ENCODE peak calls at places on chromosome 22, in nine cellular contexts. One of them, this sample, is unnamed.

GRCh38 chr22:48098243-48098935 is 1335.9 kb downstream of the TBC1D22A start:
- DNase-seq in activated CD4-positive, alpha-beta T cell treated with anti-CD3 and anti-CD28 coated beads, Interleukin-2, amount 50 U/mL, for 24 hours: no peak
- DNase-seq in thyroid gland: no peak
- DNase-seq in tibial nerve: no peak
- DNase-seq in AG08395: no peak
- DNase-seq in H54: no peak
- DNase-seq in BJ: no peak
- DNase-seq in LoVo: no peak
- DNase-seq in cardiac fibroblast: no peak
- DNase-seq in this sample: no peak

GRCh38 chr22:19448739-19449421 is 1.4 kb upstream of the C22orf39 start:
- DNase-seq in activated CD4-positive, alpha-beta T cell treated with anti-CD3 and anti-CD28 coated beads, Interleukin-2, amount 50 U/mL, for 24 hours: peak
- DNase-seq in thyroid gland: no peak
- DNase-seq in tibial nerve: no peak
- DNase-seq in AG08395: no peak
- DNase-seq in H54: no peak
- DNase-seq in BJ: no peak
- DNase-seq in LoVo: no peak
- DNase-seq in cardiac fibroblast: no peak
- DNase-seq in this sample: no peak

GRCh38 chr22:37043214-37043827 is 8.2 kb upstream of the KCTD17 start:
- DNase-seq in activated CD4-positive, alpha-beta T cell treated with anti-CD3 and anti-CD28 coated beads, Interleukin-2, amount 50 U/mL, for 24 hours: no peak
- DNase-seq in thyroid gland: no peak
- DNase-seq in tibial nerve: no peak
- DNase-seq in AG08395: no peak
- DNase-seq in H54: no peak
- DNase-seq in BJ: no peak
- DNase-seq in LoVo: no peak
- DNase-seq in cardiac fibroblast: no peak
- DNase-seq in this sample: no peak

GRCh38 chr22:27911329-27911728 is 7.7 kb downstream of the PITPNB start:
- DNase-seq in activated CD4-positive, alpha-beta T cell treated with anti-CD3 and anti-CD28 coated beads, Interleukin-2, amount 50 U/mL, for 24 hours: no peak
- DNase-seq in thyroid gland: no peak
- DNase-seq in tibial nerve: no peak
- DNase-seq in AG08395: no peak
- DNase-seq in H54: no peak
- DNase-seq in BJ: no peak
- DNase-seq in LoVo: no peak
- DNase-seq in cardiac fibroblast: peak
- DNase-seq in this sample: no peak

GRCh38 chr22:41844036-41844435 is 11.1 kb downstream of the SREBF2 start:
- DNase-seq in activated CD4-positive, alpha-beta T cell treated with anti-CD3 and anti-CD28 coated beads, Interleukin-2, amount 50 U/mL, for 24 hours: no peak
- DNase-seq in thyroid gland: no peak
- DNase-seq in tibial nerve: no peak
- DNase-seq in AG08395: no peak
- DNase-seq in H54: no peak
- DNase-seq in BJ: no peak
- DNase-seq in LoVo: no peak
- DNase-seq in cardiac fibroblast: no peak
- DNase-seq in this sample: no peak

GRCh38 chr22:28989035-28989464 is 72.6 kb downstream of the C22orf31 start:
- DNase-seq in activated CD4-positive, alpha-beta T cell treated with anti-CD3 and anti-CD28 coated beads, Interleukin-2, amount 50 U/mL, for 24 hours: no peak
- DNase-seq in thyroid gland: no peak
- DNase-seq in tibial nerve: no peak
- DNase-seq in AG08395: no peak
- DNase-seq in H54: no peak
- DNase-seq in BJ: no peak
- DNase-seq in LoVo: no peak
- DNase-seq in cardiac fibroblast: no peak
- DNase-seq in this sample: peak

GRCh38 chr22:18091916-18092526 is 14.2 kb downstream of the PEX26 start:
- DNase-seq in activated CD4-positive, alpha-beta T cell treated with anti-CD3 and anti-CD28 coated beads, Interleukin-2, amount 50 U/mL, for 24 hours: no peak
- DNase-seq in thyroid gland: peak
- DNase-seq in tibial nerve: peak
- DNase-seq in AG08395: peak
- DNase-seq in H54: peak
- DNase-seq in BJ: no peak
- DNase-seq in LoVo: peak
- DNase-seq in cardiac fibroblast: peak
- DNase-seq in this sample: peak

GRCh38 chr22:47570851-47571250 is 808.4 kb downstream of the TBC1D22A start:
- DNase-seq in activated CD4-positive, alpha-beta T cell treated with anti-CD3 and anti-CD28 coated beads, Interleukin-2, amount 50 U/mL, for 24 hours: no peak
- DNase-seq in thyroid gland: no peak
- DNase-seq in tibial nerve: no peak
- DNase-seq in AG08395: no peak
- DNase-seq in H54: no peak
- DNase-seq in BJ: no peak
- DNase-seq in LoVo: no peak
- DNase-seq in cardiac fibroblast: no peak
- DNase-seq in this sample: no peak

GRCh38 chr22:37500745-37501144 is 14.6 kb upstream of the MFNG start:
- DNase-seq in activated CD4-positive, alpha-beta T cell treated with anti-CD3 and anti-CD28 coated beads, Interleukin-2, amount 50 U/mL, for 24 hours: no peak
- DNase-seq in thyroid gland: no peak
- DNase-seq in tibial nerve: no peak
- DNase-seq in AG08395: no peak
- DNase-seq in H54: no peak
- DNase-seq in BJ: no peak
- DNase-seq in LoVo: no peak
- DNase-seq in cardiac fibroblast: no peak
- DNase-seq in this sample: no peak

GRCh38 chr22:37999640-38000272 is 15.4 kb upstream of the SOX10 start:
- DNase-seq in activated CD4-positive, alpha-beta T cell treated with anti-CD3 and anti-CD28 coated beads, Interleukin-2, amount 50 U/mL, for 24 hours: no peak
- DNase-seq in thyroid gland: no peak
- DNase-seq in tibial nerve: no peak
- DNase-seq in AG08395: no peak
- DNase-seq in H54: peak
- DNase-seq in BJ: no peak
- DNase-seq in LoVo: peak
- DNase-seq in cardiac fibroblast: peak
- DNase-seq in this sample: no peak

GRCh38 chr22:33519140-33519973 is 400.9 kb downstream of the LARGE1 start:
- DNase-seq in activated CD4-positive, alpha-beta T cell treated with anti-CD3 and anti-CD28 coated beads, Interleukin-2, amount 50 U/mL, for 24 hours: no peak
- DNase-seq in thyroid gland: no peak
- DNase-seq in tibial nerve: peak
- DNase-seq in AG08395: peak
- DNase-seq in H54: peak
- DNase-seq in BJ: no peak
- DNase-seq in LoVo: peak
- DNase-seq in cardiac fibroblast: peak
- DNase-seq in this sample: peak

GRCh38 chr22:45502215-45503070 is at the start of gene FBLN1:
- DNase-seq in activated CD4-positive, alpha-beta T cell treated with anti-CD3 and anti-CD28 coated beads, Interleukin-2, amount 50 U/mL, for 24 hours: no peak
- DNase-seq in thyroid gland: peak
- DNase-seq in tibial nerve: peak
- DNase-seq in AG08395: peak
- DNase-seq in H54: no peak
- DNase-seq in BJ: no peak
- DNase-seq in LoVo: no peak
- DNase-seq in cardiac fibroblast: peak
- DNase-seq in this sample: peak

GRCh38 chr22:17921871-17922821 is 102.2 kb downstream of the MICAL3 start:
- DNase-seq in activated CD4-positive, alpha-beta T cell treated with anti-CD3 and anti-CD28 coated beads, Interleukin-2, amount 50 U/mL, for 24 hours: no peak
- DNase-seq in thyroid gland: peak
- DNase-seq in tibial nerve: no peak
- DNase-seq in AG08395: no peak
- DNase-seq in H54: no peak
- DNase-seq in BJ: no peak
- DNase-seq in LoVo: no peak
- DNase-seq in cardiac fibroblast: no peak
- DNase-seq in this sample: peak

GRCh38 chr22:19522190-19522880 is 1.9 kb downstream of the CLDN5 start:
- DNase-seq in activated CD4-positive, alpha-beta T cell treated with anti-CD3 and anti-CD28 coated beads, Interleukin-2, amount 50 U/mL, for 24 hours: no peak
- DNase-seq in thyroid gland: peak
- DNase-seq in tibial nerve: no peak
- DNase-seq in AG08395: no peak
- DNase-seq in H54: no peak
- DNase-seq in BJ: no peak
- DNase-seq in LoVo: no peak
- DNase-seq in cardiac fibroblast: no peak
- DNase-seq in this sample: no peak

GRCh38 chr22:24482586-24482985 is 12.5 kb upstream of the UPB1 start:
- DNase-seq in activated CD4-positive, alpha-beta T cell treated with anti-CD3 and anti-CD28 coated beads, Interleukin-2, amount 50 U/mL, for 24 hours: no peak
- DNase-seq in thyroid gland: no peak
- DNase-seq in tibial nerve: no peak
- DNase-seq in AG08395: peak
- DNase-seq in H54: no peak
- DNase-seq in BJ: peak
- DNase-seq in LoVo: peak
- DNase-seq in cardiac fibroblast: peak
- DNase-seq in this sample: no peak

GRCh38 chr22:32318361-32318760 is 39.3 kb upstream of the RFPL3 start:
- DNase-seq in activated CD4-positive, alpha-beta T cell treated with anti-CD3 and anti-CD28 coated beads, Interleukin-2, amount 50 U/mL, for 24 hours: no peak
- DNase-seq in thyroid gland: no peak
- DNase-seq in tibial nerve: no peak
- DNase-seq in AG08395: no peak
- DNase-seq in H54: no peak
- DNase-seq in BJ: no peak
- DNase-seq in LoVo: no peak
- DNase-seq in cardiac fibroblast: no peak
- DNase-seq in this sample: no peak

GRCh38 chr22:25692965-25693565 is 48.9 kb upstream of the MYO18B start:
- DNase-seq in activated CD4-positive, alpha-beta T cell treated with anti-CD3 and anti-CD28 coated beads, Interleukin-2, amount 50 U/mL, for 24 hours: no peak
- DNase-seq in thyroid gland: no peak
- DNase-seq in tibial nerve: no peak
- DNase-seq in AG08395: no peak
- DNase-seq in H54: no peak
- DNase-seq in BJ: no peak
- DNase-seq in LoVo: no peak
- DNase-seq in cardiac fibroblast: no peak
- DNase-seq in this sample: no peak

GRCh38 chr22:47333625-47334024 is 571.2 kb downstream of the TBC1D22A start:
- DNase-seq in activated CD4-positive, alpha-beta T cell treated with anti-CD3 and anti-CD28 coated beads, Interleukin-2, amount 50 U/mL, for 24 hours: no peak
- DNase-seq in thyroid gland: no peak
- DNase-seq in tibial nerve: no peak
- DNase-seq in AG08395: peak
- DNase-seq in H54: peak
- DNase-seq in BJ: no peak
- DNase-seq in LoVo: peak
- DNase-seq in cardiac fibroblast: peak
- DNase-seq in this sample: no peak

GRCh38 chr22:41584881-41585280 is 4.8 kb downstream of the PMM1 start:
- DNase-seq in activated CD4-positive, alpha-beta T cell treated with anti-CD3 and anti-CD28 coated beads, Interleukin-2, amount 50 U/mL, for 24 hours: no peak
- DNase-seq in thyroid gland: no peak
- DNase-seq in tibial nerve: no peak
- DNase-seq in AG08395: no peak
- DNase-seq in H54: no peak
- DNase-seq in BJ: no peak
- DNase-seq in LoVo: no peak
- DNase-seq in cardiac fibroblast: no peak
- DNase-seq in this sample: no peak

GRCh38 chr22:36366291-36366708 is 21.5 kb downstream of the MYH9 start:
- DNase-seq in activated CD4-positive, alpha-beta T cell treated with anti-CD3 and anti-CD28 coated beads, Interleukin-2, amount 50 U/mL, for 24 hours: no peak
- DNase-seq in thyroid gland: peak
- DNase-seq in tibial nerve: no peak
- DNase-seq in AG08395: no peak
- DNase-seq in H54: no peak
- DNase-seq in BJ: no peak
- DNase-seq in LoVo: no peak
- DNase-seq in cardiac fibroblast: peak
- DNase-seq in this sample: peak

GRCh38 chr22:19910180-19910744 is 31.3 kb upstream of the COMT start:
- DNase-seq in activated CD4-positive, alpha-beta T cell treated with anti-CD3 and anti-CD28 coated beads, Interleukin-2, amount 50 U/mL, for 24 hours: no peak
- DNase-seq in thyroid gland: no peak
- DNase-seq in tibial nerve: no peak
- DNase-seq in AG08395: no peak
- DNase-seq in H54: no peak
- DNase-seq in BJ: no peak
- DNase-seq in LoVo: no peak
- DNase-seq in cardiac fibroblast: no peak
- DNase-seq in this sample: no peak

GRCh38 chr22:37581534-37581933 is 1.6 kb upstream of the LGALS2 start:
- DNase-seq in activated CD4-positive, alpha-beta T cell treated with anti-CD3 and anti-CD28 coated beads, Interleukin-2, amount 50 U/mL, for 24 hours: no peak
- DNase-seq in thyroid gland: no peak
- DNase-seq in tibial nerve: no peak
- DNase-seq in AG08395: no peak
- DNase-seq in H54: no peak
- DNase-seq in BJ: no peak
- DNase-seq in LoVo: peak
- DNase-seq in cardiac fibroblast: no peak
- DNase-seq in this sample: no peak

GRCh38 chr22:35959121-35959800 is 69.4 kb downstream of the RBFOX2 start:
- DNase-seq in activated CD4-positive, alpha-beta T cell treated with anti-CD3 and anti-CD28 coated beads, Interleukin-2, amount 50 U/mL, for 24 hours: no peak
- DNase-seq in thyroid gland: no peak
- DNase-seq in tibial nerve: no peak
- DNase-seq in AG08395: no peak
- DNase-seq in H54: no peak
- DNase-seq in BJ: no peak
- DNase-seq in LoVo: no peak
- DNase-seq in cardiac fibroblast: no peak
- DNase-seq in this sample: no peak

GRCh38 chr22:25908755-25909154 is 166.8 kb downstream of the MYO18B start:
- DNase-seq in activated CD4-positive, alpha-beta T cell treated with anti-CD3 and anti-CD28 coated beads, Interleukin-2, amount 50 U/mL, for 24 hours: no peak
- DNase-seq in thyroid gland: no peak
- DNase-seq in tibial nerve: no peak
- DNase-seq in AG08395: no peak
- DNase-seq in H54: no peak
- DNase-seq in BJ: no peak
- DNase-seq in LoVo: no peak
- DNase-seq in cardiac fibroblast: no peak
- DNase-seq in this sample: peak

GRCh38 chr22:45918455-45919370 is 58.2 kb downstream of the WNT7B start:
- DNase-seq in activated CD4-positive, alpha-beta T cell treated with anti-CD3 and anti-CD28 coated beads, Interleukin-2, amount 50 U/mL, for 24 hours: no peak
- DNase-seq in thyroid gland: no peak
- DNase-seq in tibial nerve: no peak
- DNase-seq in AG08395: no peak
- DNase-seq in H54: no peak
- DNase-seq in BJ: no peak
- DNase-seq in LoVo: peak
- DNase-seq in cardiac fibroblast: peak
- DNase-seq in this sample: peak

GRCh38 chr22:44076825-44077224 is 52.7 kb downstream of the PARVB start:
- DNase-seq in activated CD4-positive, alpha-beta T cell treated with anti-CD3 and anti-CD28 coated beads, Interleukin-2, amount 50 U/mL, for 24 hours: no peak
- DNase-seq in thyroid gland: no peak
- DNase-seq in tibial nerve: no peak
- DNase-seq in AG08395: no peak
- DNase-seq in H54: no peak
- DNase-seq in BJ: no peak
- DNase-seq in LoVo: no peak
- DNase-seq in cardiac fibroblast: no peak
- DNase-seq in this sample: no peak

GRCh38 chr22:22823126-22823804 is 64.4 kb upstream of the IGLL5 start:
- DNase-seq in activated CD4-positive, alpha-beta T cell treated with anti-CD3 and anti-CD28 coated beads, Interleukin-2, amount 50 U/mL, for 24 hours: no peak
- DNase-seq in thyroid gland: no peak
- DNase-seq in tibial nerve: no peak
- DNase-seq in AG08395: no peak
- DNase-seq in H54: no peak
- DNase-seq in BJ: no peak
- DNase-seq in LoVo: no peak
- DNase-seq in cardiac fibroblast: no peak
- DNase-seq in this sample: no peak

GRCh38 chr22:27870234-27871191 is 48.5 kb downstream of the PITPNB start:
- DNase-seq in activated CD4-positive, alpha-beta T cell treated with anti-CD3 and anti-CD28 coated beads, Interleukin-2, amount 50 U/mL, for 24 hours: no peak
- DNase-seq in thyroid gland: no peak
- DNase-seq in tibial nerve: no peak
- DNase-seq in AG08395: no peak
- DNase-seq in H54: no peak
- DNase-seq in BJ: no peak
- DNase-seq in LoVo: no peak
- DNase-seq in cardiac fibroblast: no peak
- DNase-seq in this sample: no peak

This sample was measured in left kidney.